ENCODE peak calls at places on chromosomes 13 and 19, in eight cellular contexts. D, S, C, N, R, P, I and O are unnamed samples. For H3K36me3, the result is how much of the 10 kb centered on the place peaks cover.

GRCh38 chr19:1244693-1245451 is 3.3 kb downstream of the ATP5F1D start:
- DNase-seq in D (no peak), S (no peak), C (no peak), N (no peak), R (no peak), P (no peak), I (no peak), O (peak)

GRCh38 chr13:32246468-32246867 is 68.7 kb downstream of the ZAR1L start:
- DNase-seq in D (peak), S (peak), C (peak), N (peak), R (peak), P (peak), I (no peak), O (peak)

GRCh38 chr13:102327119-102327617 is 74.7 kb downstream of the FGF14 start:
- DNase-seq in D (no peak), S (no peak), C (no peak), N (no peak), R (no peak), P (no peak), I (no peak), O (no peak)

GRCh38 chr19:10118960-10119359 is 739 bp downstream of the EIF3G start:
- DNase-seq in D (no peak), S (no peak), C (no peak), N (no peak), R (no peak), P (peak), I (no peak), O (no peak)

GRCh38 chr13:67075239-67075638 is 154.9 kb downstream of the PCDH9 start:
- DNase-seq in D (peak), S (peak), C (no peak), N (no peak), R (no peak), P (peak), I (no peak), O (no peak)

GRCh38 chr19:44783545-44783944 is 5.9 kb downstream of the CBLC start:
- DNase-seq in D (no peak), S (no peak), C (no peak), N (no peak), R (no peak), P (no peak), I (no peak), O (no peak)

GRCh38 chr19:4375164-4375619 is 25.2 kb downstream of the SH3GL1 start:
- DNase-seq in D (peak), S (no peak), C (peak), N (no peak), R (peak), P (peak), I (peak), O (peak)

GRCh38 chr19:50667177-50667758 is 18.0 kb downstream of the C19orf81 start:
- DNase-seq in D (no peak), S (no peak), C (no peak), N (no peak), R (no peak), P (no peak), I (no peak), O (no peak)

GRCh38 chr13:113904411-113904810 is 40.5 kb upstream of the GAS6 start:
- DNase-seq in D (no peak), S (peak), C (peak), N (peak), R (no peak), P (peak), I (no peak), O (peak)

GRCh38 chr19:7224205-7224833 is 69.9 kb downstream of the INSR start:
- DNase-seq in D (no peak), S (peak), C (no peak), N (no peak), R (no peak), P (peak), I (no peak), O (peak)

GRCh38 chr19:6970478-6970877 is 50.8 kb downstream of the MBD3L2B start:
- DNase-seq in D (no peak), S (no peak), C (no peak), N (no peak), R (peak), P (no peak), I (no peak), O (no peak)

GRCh38 chr19:43562698-43563241 is 12.6 kb downstream of the XRCC1 start:
- DNase-seq in D (peak), S (peak), C (no peak), N (no peak), R (no peak), P (peak), I (no peak), O (peak)

GRCh38 chr13:68199271-68199670 is 969.1 kb upstream of the PCDH9 start:
- DNase-seq in D (no peak), S (no peak), C (no peak), N (no peak), R (no peak), P (no peak), I (no peak), O (no peak)

GRCh38 chr13:32895296-32895695 is 120.9 kb upstream of the KL start:
- DNase-seq in D (no peak), S (no peak), C (no peak), N (no peak), R (no peak), P (no peak), I (no peak), O (no peak)

GRCh38 chr19:44696939-44697669 is 1.8 kb upstream of the CEACAM16 start:
- DNase-seq in D (no peak), S (no peak), C (peak), N (no peak), R (no peak), P (no peak), I (no peak), O (no peak)

GRCh38 chr19:38665219-38665931 is 17.9 kb downstream of the ACTN4 start:
- DNase-seq in D (no peak), S (no peak), C (no peak), N (no peak), R (no peak), P (no peak), I (no peak), O (no peak)

GRCh38 chr19:38663156-38663651 is 15.8 kb downstream of the ACTN4 start:
- DNase-seq in D (no peak), S (no peak), C (no peak), N (no peak), R (no peak), P (no peak), I (no peak), O (no peak)

GRCh38 chr19:38663957-38664502 is 16.6 kb downstream of the ACTN4 start:
- DNase-seq in D (no peak), S (no peak), C (no peak), N (no peak), R (no peak), P (no peak), I (no peak), O (no peak)

GRCh38 chr19:38665950-38666661 is 18.7 kb downstream of the ACTN4 start:
- DNase-seq in D (no peak), S (peak), C (peak), N (peak), R (no peak), P (peak), I (no peak), O (no peak)

GRCh38 chr19:38664503-38665211 is 17.2 kb downstream of the ACTN4 start:
- DNase-seq in D (no peak), S (no peak), C (peak), N (no peak), R (peak), P (no peak), I (no peak), O (no peak)
- H3K9ac ChIP-seq in D (peak), S (peak), C (no peak), N (no peak), R (peak), P (no peak), I (peak), O (peak)

GRCh38 chr13:40749327-40749726 is 21.7 kb downstream of the MRPS31 start:
- DNase-seq in D (no peak), S (no peak), C (no peak), N (no peak), R (no peak), P (peak), I (no peak), O (no peak)
- TF ChIP-seq CTCF in D (no peak), S (peak), C (peak), N (peak), R (no peak), P (no peak), I (no peak), O (no peak)

DNA sequence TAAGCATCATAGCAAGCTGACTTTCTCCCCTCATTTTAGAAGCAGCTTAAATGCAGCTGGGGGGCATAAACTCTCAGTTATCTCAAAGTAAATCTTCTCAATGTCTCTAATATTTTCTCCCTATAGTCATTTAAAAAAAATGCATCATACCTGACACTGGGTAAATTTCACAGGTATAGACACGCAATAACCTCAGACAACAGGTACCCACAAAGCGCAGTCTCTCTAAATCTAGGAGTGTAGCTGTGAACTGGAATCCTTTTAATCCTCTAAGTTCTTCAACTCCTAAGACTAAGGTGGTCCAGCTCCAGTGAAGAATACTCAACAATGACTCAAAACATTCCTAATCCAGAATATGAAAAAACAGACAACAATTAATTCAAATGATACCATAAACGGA is 141.2 kb downstream of the MYCBP2 start:
- DNase-seq in D (peak), S (no peak), C (no peak), N (no peak), R (no peak), P (no peak), I (no peak), O (no peak)
- H3K36me3 ChIP-seq in D (under half), S (under half), C (under half), N (under half), R (under half), P (under half), I (under half), O (under half)

GRCh38 chr19:17948474-17948966 is 15.7 kb downstream of the CCDC124 start:
- DNase-seq in D (no peak), S (no peak), C (no peak), N (no peak), R (no peak), P (no peak), I (no peak), O (no peak)
- H3K9ac ChIP-seq in D (no peak), S (no peak), C (peak), N (no peak), R (peak), P (peak), I (no peak), O (no peak)

DNA sequence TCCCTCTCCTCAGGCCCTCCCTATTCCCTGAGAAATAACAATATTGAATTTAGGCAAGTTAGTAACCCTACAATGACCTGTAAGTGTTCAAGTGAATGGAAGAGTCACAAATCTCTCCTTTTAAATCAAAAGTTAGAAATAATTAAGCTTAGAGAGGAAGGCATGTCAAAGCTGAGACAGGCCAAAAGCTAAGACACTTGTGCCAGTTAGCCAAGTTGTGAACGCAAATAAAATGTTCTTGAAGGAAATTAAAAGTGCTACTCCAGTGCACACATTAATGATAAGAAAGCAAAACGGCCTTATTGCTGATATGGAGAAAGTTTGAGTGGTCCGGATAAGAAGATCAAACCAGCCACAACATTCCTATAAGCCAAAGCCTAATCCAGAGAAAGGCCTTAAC is 120.9 kb downstream of the RBM26 start:
- DNase-seq in D (no peak), S (no peak), C (no peak), N (no peak), R (no peak), P (no peak), I (no peak), O (no peak)
- TF ChIP-seq CTCF in D (no peak), S (no peak), C (no peak), N (no peak), R (no peak), P (no peak), I (no peak), O (no peak)

GRCh38 chr19:3059653-3060052 is 2.6 kb downstream of the TLE5 start:
- DNase-seq in D (no peak), S (no peak), C (peak), N (no peak), R (no peak), P (no peak), I (no peak), O (no peak)
- H3K36me3 ChIP-seq in D (under half), S (under half), C (half or more), N (under half), R (half or more), P (under half), I (under half), O (under half)